ENCODE peak calls at places on chromosome 10, in four cellular contexts. R, T, K and P are unnamed samples.

GRCh38 chr10:129438024-129438423 is 29.0 kb upstream of the MGMT start:
- DNase-seq in R (no peak), T (no peak), K (no peak), P (no peak)

GRCh38 chr10:124721295-124722052 is 22.7 kb downstream of the FAM53B start:
- DNase-seq in R (no peak), T (no peak), K (peak; percentile 72), P (no peak)

GRCh38 chr10:96511044-96511945 is 2.4 kb downstream of the TLL2 start:
- DNase-seq in R (peak; percentile 86), T (no peak), K (peak; percentile 36), P (peak; percentile 84)

GRCh38 chr10:15542817-15543216 is 171.7 kb upstream of the FAM171A1 start:
- DNase-seq in R (no peak), T (no peak), K (no peak), P (no peak)

GRCh38 chr10:31318382-31318853 is 598 bp upstream of the ZEB1 start:
- DNase-seq in R (peak; percentile 92), T (peak; percentile 46), K (peak; percentile 50), P (no peak)

GRCh38 chr10:124926548-124926947 is 15.4 kb upstream of the ZRANB1 start:
- DNase-seq in R (no peak), T (no peak), K (no peak), P (no peak)

GRCh38 chr10:78065616-78066410 is 32.1 kb downstream of the RPS24 start:
- DNase-seq in R (no peak), T (no peak), K (no peak), P (no peak)

GRCh38 chr10:16441106-16441850 is 4.5 kb downstream of the PTER start:
- DNase-seq in R (no peak), T (no peak), K (no peak), P (no peak)

GRCh38 chr10:35639651-35640311 is 2.3 kb downstream of the FZD8 start:
- DNase-seq in R (no peak), T (peak; percentile 24), K (peak; percentile 20), P (peak; percentile 19)

GRCh38 chr10:81145975-81146374 is 608.3 kb downstream of the SH2D4B start:
- DNase-seq in R (no peak), T (no peak), K (no peak), P (no peak)

GRCh38 chr10:33005322-33006282 is 47.6 kb upstream of the ITGB1 start:
- DNase-seq in R (no peak), T (peak; percentile 96), K (peak; percentile 49), P (no peak)

GRCh38 chr10:131647789-131648188 is 253.0 kb upstream of the PPP2R2D start:
- DNase-seq in R (peak; percentile 88), T (no peak), K (no peak), P (no peak)

GRCh38 chr10:33025910-33026309 is 67.9 kb upstream of the ITGB1 start:
- DNase-seq in R (no peak), T (no peak), K (no peak), P (no peak)

GRCh38 chr10:121910673-121911420 is 17.0 kb downstream of the ATE1 start:
- DNase-seq in R (no peak), T (no peak), K (no peak), P (no peak)

GRCh38 chr10:80709879-80710278 is 172.2 kb downstream of the SH2D4B start:
- DNase-seq in R (no peak), T (no peak), K (no peak), P (peak; percentile 69)

GRCh38 chr10:129770286-129770685 is 193.8 kb downstream of the EBF3 start:
- DNase-seq in R (peak; percentile 74), T (no peak), K (no peak), P (no peak)

GRCh38 chr10:45463244-45464116 is 89.5 kb downstream of the ALOX5 start:
- DNase-seq in R (no peak), T (no peak), K (no peak), P (no peak)

GRCh38 chr10:119786117-119786769 is 60.4 kb downstream of the INPP5F start:
- DNase-seq in R (no peak), T (peak; percentile 87), K (no peak), P (no peak)

GRCh38 chr10:45063605-45064231 is 63.0 kb downstream of the ZNF22 start:
- DNase-seq in R (no peak), T (no peak), K (peak; percentile 91), P (no peak)

GRCh38 chr10:103806376-103807320 is 48.7 kb downstream of the SH3PXD2A start:
- DNase-seq in R (no peak), T (no peak), K (no peak), P (no peak)

GRCh38 chr10:5563237-5563961 is 38.6 kb downstream of the CALML3 start:
- DNase-seq in R (no peak), T (no peak), K (no peak), P (no peak)

GRCh38 chr10:92913973-92914372 is 65.7 kb downstream of the EXOC6 start:
- DNase-seq in R (no peak), T (no peak), K (no peak), P (peak; percentile 85)
- TF ChIP-seq CTCF in R (no peak), T (no peak), K (no peak), P (no peak)

GRCh38 chr10:10831085-10831484 is 186.6 kb upstream of the CELF2 start:
- DNase-seq in R (no peak), T (peak; percentile 85), K (no peak), P (no peak)
- H3K27ac ChIP-seq in R (peak overlapping the region; percentile 67), T (peak overlapping the region; percentile 98), K (no peak overlapping the region), P (no peak overlapping the region)

GRCh38 chr10:8037199-8037801 is 17.2 kb upstream of the GATA3 start:
- DNase-seq in R (no peak), T (no peak), K (no peak), P (no peak)
- TF ChIP-seq CTCF in R (no peak), T (no peak), K (no peak), P (no peak)

GRCh38 chr10:3477683-3478082 is 305.1 kb upstream of the PITRM1 start:
- DNase-seq in R (no peak), T (peak; percentile 41), K (no peak), P (no peak)

GRCh38 chr10:3476186-3476585 is 303.6 kb upstream of the PITRM1 start:
- DNase-seq in R (no peak), T (peak; percentile 22), K (no peak), P (no peak)

GRCh38 chr10:3478632-3479240 is 306.2 kb upstream of the PITRM1 start:
- DNase-seq in R (no peak), T (no peak), K (no peak), P (no peak)

GRCh38 chr10:3476640-3477448 is 304.3 kb upstream of the PITRM1 start:
- DNase-seq in R (no peak), T (no peak), K (no peak), P (no peak)

DNA sequence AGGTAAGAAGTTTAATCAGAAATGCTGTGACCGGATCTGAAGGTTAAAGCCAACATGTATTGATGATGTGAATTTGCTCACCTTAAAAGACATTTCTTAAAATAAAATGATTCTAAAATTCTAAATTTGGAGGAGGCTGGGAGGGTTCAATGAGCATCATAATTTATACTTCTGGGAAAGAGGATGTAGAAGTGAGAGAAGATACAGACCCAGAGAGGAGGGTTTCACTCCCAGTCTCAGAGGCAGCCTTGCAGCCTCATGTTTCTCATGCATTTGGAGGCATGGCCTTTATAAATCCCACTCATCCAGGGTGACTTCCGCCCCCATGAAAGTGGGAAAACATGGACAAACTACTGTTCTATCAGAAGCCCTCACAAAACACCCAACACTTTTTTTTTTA is 305.6 kb upstream of the PITRM1 start:
- DNase-seq in R (no peak), T (no peak), K (no peak), P (no peak)
- H3K27ac ChIP-seq in R (peak overlapping the region; percentile 55), T (no peak overlapping the region), K (no peak overlapping the region), P (no peak overlapping the region)

GRCh38 chr10:69636626-69637550 is 6.8 kb downstream of the FAM241B start:
- DNase-seq in R (no peak), T (no peak), K (peak; percentile 60), P (peak; percentile 63)
- TF ChIP-seq CTCF in R (peak; percentile 15), T (peak; percentile 45), K (peak; percentile 48), P (peak; percentile 54)

GRCh38 chr10:60957667-60958221 is 13.8 kb upstream of the RHOBTB1 start:
- DNase-seq in R (no peak), T (no peak), K (no peak), P (no peak)

GRCh38 chr10:60953420-60953819 is 9.4 kb upstream of the RHOBTB1 start:
- DNase-seq in R (no peak), T (no peak), K (no peak), P (no peak)

GRCh38 chr10:60954045-60954444 is 10.1 kb upstream of the RHOBTB1 start:
- DNase-seq in R (no peak), T (no peak), K (no peak), P (no peak)

GRCh38 chr10:60955957-60956425 is 12.0 kb upstream of the RHOBTB1 start:
- DNase-seq in R (no peak), T (peak; percentile 80), K (peak; percentile 8), P (no peak)

DNA sequence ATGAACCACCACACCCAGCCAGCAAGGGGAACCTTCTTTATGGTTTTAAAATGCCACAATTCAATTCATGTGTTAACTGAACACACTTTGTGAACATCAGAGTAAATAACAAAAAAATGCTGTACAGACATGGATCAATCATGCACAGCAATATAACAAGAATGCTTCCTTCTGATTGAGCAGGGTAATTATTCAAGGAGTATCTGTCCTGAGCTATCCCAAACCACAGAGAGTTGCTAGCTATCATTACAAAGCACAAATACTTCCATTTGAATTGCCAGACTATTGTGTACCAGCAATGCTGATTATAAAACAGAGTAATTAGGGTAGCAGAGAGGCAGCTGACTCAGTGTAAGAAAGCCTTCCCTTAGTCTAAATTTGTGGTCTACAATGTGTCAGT is 11.3 kb upstream of the RHOBTB1 start:
- DNase-seq in R (no peak), T (no peak), K (no peak), P (no peak)
- H3K27ac ChIP-seq in R (no peak overlapping the region), T (no peak overlapping the region), K (no peak overlapping the region), P (no peak overlapping the region)

DNA sequence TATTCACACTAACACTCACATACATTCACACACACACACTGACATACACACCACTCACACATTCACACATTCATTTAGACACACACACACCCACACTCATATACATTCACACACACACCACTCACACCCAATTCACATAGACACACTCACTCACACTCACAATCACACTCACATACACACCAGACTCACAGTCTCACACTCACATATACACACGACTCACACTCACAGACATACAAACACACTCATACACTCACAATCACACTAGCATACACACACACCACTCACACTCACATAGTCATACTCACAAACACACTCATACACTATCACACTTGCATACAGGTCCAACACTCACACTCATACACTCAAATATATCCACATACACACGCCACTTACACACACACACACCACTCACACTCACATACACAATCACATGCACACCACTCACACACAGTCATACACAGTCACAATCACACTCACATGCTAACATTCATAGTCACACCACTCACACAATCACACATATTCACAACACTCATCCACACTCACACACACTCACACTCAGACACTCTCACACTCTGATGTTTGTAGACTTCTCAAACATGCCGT is 312.6 kb downstream of the SFMBT2 start:
- DNase-seq in R (no peak), T (no peak), K (no peak), P (no peak)
- TF ChIP-seq CTCF in R (no peak), T (no peak), K (no peak), P (no peak)